ENCODE peak calls at places on chromosomes 3 and 15, in seven cellular contexts. G, Z, U, F, J, O and W are unnamed samples.

GRCh38 chr15:80580107-80580506 is 115.0 kb upstream of the ABHD17C start:
- DNase-seq in G (no peak), Z (peak; percentile 75), U (peak; percentile 80), F (no peak), J (no peak), O (no peak), W (peak; percentile 78)

GRCh38 chr3:49500408-49501257 is 30.6 kb downstream of the DAG1 start:
- DNase-seq in G (peak; percentile 62), Z (peak; percentile 96), U (peak; percentile 99), F (peak; percentile 92), J (no peak), O (no peak), W (peak; percentile 96)

GRCh38 chr15:58046467-58046866 is 19.0 kb downstream of the ALDH1A2 start:
- DNase-seq in G (no peak), Z (peak; percentile 54), U (no peak), F (no peak), J (no peak), O (no peak), W (no peak)

GRCh38 chr3:187739561-187740445 is 5.5 kb downstream of the BCL6 start:
- DNase-seq in G (peak; percentile 84), Z (peak; percentile 96), U (peak; percentile 89), F (no peak), J (peak; percentile 86), O (peak; percentile 76), W (peak; percentile 95)

GRCh38 chr15:83626171-83626802 is 27.6 kb upstream of the ADAMTSL3 start:
- DNase-seq in G (no peak), Z (peak; percentile 46), U (no peak), F (no peak), J (no peak), O (no peak), W (peak; percentile 2)

GRCh38 chr3:68306571-68306970 is 625.8 kb downstream of the TAFA4 start:
- DNase-seq in G (peak; percentile 20), Z (no peak), U (no peak), F (no peak), J (no peak), O (no peak), W (peak; percentile 8)

GRCh38 chr15:75921732-75922703 is 18.3 kb downstream of the FBXO22 start:
- DNase-seq in G (no peak), Z (peak; percentile 84), U (peak; percentile 83), F (peak; percentile 27), J (no peak), O (no peak), W (peak; percentile 91)

GRCh38 chr15:49831206-49831965 is 210.5 kb downstream of the DTWD1 start:
- DNase-seq in G (no peak), Z (peak; percentile 90), U (peak; percentile 95), F (no peak), J (no peak), O (no peak), W (peak; percentile 98)

GRCh38 chr3:87206070-87206469 is 21.0 kb upstream of the CHMP2B start:
- DNase-seq in G (peak; percentile 90), Z (peak; percentile 75), U (peak; percentile 86), F (peak; percentile 81), J (no peak), O (no peak), W (peak; percentile 23)

GRCh38 chr3:19348929-19349564 is 200.7 kb downstream of the KCNH8 start:
- DNase-seq in G (peak; percentile 36), Z (peak; percentile 33), U (peak; percentile 1), F (peak; percentile 3), J (no peak), O (no peak), W (peak; percentile 10)

GRCh38 chr15:95932676-95933075 is 397.8 kb upstream of the NR2F2 start:
- DNase-seq in G (peak; percentile 72), Z (peak; percentile 35), U (peak; percentile 10), F (peak; percentile 82), J (no peak), O (no peak), W (peak; percentile 52)